ENCODE peak calls at places on chromosome 5, in six cellular contexts. Q is HCT116, P is IMR-90, Z is endodermal cell, K is sigmoid colon, W is fibroblast of mammary gland. D is an unnamed sample.

GRCh38 chr5:96641368-96641767 is 20.8 kb upstream of the CAST start:
- DNase-seq in Q (no peak), P (peak; percentile 57), Z (no peak), K (no peak), W (peak; percentile 37), D (no peak)

GRCh38 chr5:3597002-3597726 is 1.5 kb downstream of the IRX1 start:
- DNase-seq in Q (no peak), P (no peak), Z (peak; percentile 60), K (no peak), W (peak; percentile 12), D (no peak)

GRCh38 chr5:129125819-129126218 is 31.3 kb downstream of the ISOC1 start:
- DNase-seq in Q (no peak), P (no peak), Z (no peak), K (no peak), W (no peak), D (no peak)

GRCh38 chr5:91409304-91409703 is 26.2 kb upstream of the ARRDC3 start:
- DNase-seq in Q (no peak), P (no peak), Z (no peak), K (no peak), W (no peak), D (no peak)

GRCh38 chr5:36079200-36079761 is 12.6 kb upstream of the UGT3A2 start:
- DNase-seq in Q (peak; percentile 61), P (peak; percentile 44), Z (peak; percentile 85), K (no peak), W (peak; percentile 51), D (peak; percentile 72)

GRCh38 chr5:2751592-2752021 is at the start of gene IRX2:
- DNase-seq in Q (no peak), P (peak; percentile 59), Z (peak; percentile 96), K (no peak), W (peak; percentile 95), D (no peak)

GRCh38 chr5:111582962-111583669 is 70.8 kb upstream of the STARD4 start:
- DNase-seq in Q (no peak), P (peak; percentile 89), Z (no peak), K (no peak), W (peak; percentile 79), D (peak; percentile 87)

GRCh38 chr5:34524123-34524522 is 132.0 kb upstream of the RAI14 start:
- DNase-seq in Q (no peak), P (peak; percentile 83), Z (no peak), K (no peak), W (peak; percentile 91), D (peak; percentile 80)

GRCh38 chr5:170633235-170634041 is 129.6 kb downstream of the KCNIP1 start:
- DNase-seq in Q (peak; percentile 50), P (peak; percentile 65), Z (peak; percentile 86), K (peak; percentile 86), W (peak; percentile 85), D (peak; percentile 83)

DNA sequence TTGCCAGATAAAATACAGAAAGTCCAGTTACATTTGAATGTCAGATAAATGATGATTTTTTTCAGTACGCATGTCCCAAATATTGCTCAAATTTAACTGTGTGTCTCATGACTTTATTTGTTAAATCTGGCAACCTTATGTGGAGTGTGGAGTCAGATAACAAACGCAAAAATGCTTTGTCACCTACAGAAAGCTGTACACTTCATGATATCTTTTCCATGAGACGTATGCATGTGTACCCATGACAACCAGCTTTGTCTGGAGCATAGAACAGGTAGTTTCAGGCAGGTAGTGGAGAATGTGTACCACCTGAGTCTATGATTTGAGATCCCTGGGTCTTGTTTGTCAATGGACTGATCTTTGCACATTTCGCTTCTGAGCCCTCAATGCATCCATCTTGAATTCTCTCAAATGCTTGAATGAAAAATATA is 105.5 kb upstream of the CPEB4 start:
- DNase-seq in Q (no peak), P (no peak), Z (no peak), K (no peak), W (peak; percentile 27), D (no peak)
- H3K4me3 ChIP-seq in Q (no peak overlapping the region), P (no peak overlapping the region), Z (no peak overlapping the region), K (no peak overlapping the region), W (no peak overlapping the region), D (no peak overlapping the region)

GRCh38 chr5:37841223-37841622 is 1.4 kb upstream of the GDNF start:
- DNase-seq in Q (no peak), P (no peak), Z (no peak), K (no peak), W (no peak), D (no peak)

GRCh38 chr5:37838933-37839341 is 904 bp downstream of the GDNF start:
- DNase-seq in Q (no peak), P (no peak), Z (peak; percentile 72), K (no peak), W (no peak), D (peak; percentile 39)

GRCh38 chr5:37838152-37838932 is 1.5 kb downstream of the GDNF start:
- DNase-seq in Q (no peak), P (peak; percentile 30), Z (peak; percentile 86), K (peak; percentile 79), W (peak; percentile 33), D (peak; percentile 83)

GRCh38 chr5:37840036-37840909 is at the start of gene GDNF:
- DNase-seq in Q (no peak), P (peak; percentile 77), Z (peak; percentile 86), K (peak; percentile 91), W (peak; percentile 53), D (peak; percentile 84)

DNA sequence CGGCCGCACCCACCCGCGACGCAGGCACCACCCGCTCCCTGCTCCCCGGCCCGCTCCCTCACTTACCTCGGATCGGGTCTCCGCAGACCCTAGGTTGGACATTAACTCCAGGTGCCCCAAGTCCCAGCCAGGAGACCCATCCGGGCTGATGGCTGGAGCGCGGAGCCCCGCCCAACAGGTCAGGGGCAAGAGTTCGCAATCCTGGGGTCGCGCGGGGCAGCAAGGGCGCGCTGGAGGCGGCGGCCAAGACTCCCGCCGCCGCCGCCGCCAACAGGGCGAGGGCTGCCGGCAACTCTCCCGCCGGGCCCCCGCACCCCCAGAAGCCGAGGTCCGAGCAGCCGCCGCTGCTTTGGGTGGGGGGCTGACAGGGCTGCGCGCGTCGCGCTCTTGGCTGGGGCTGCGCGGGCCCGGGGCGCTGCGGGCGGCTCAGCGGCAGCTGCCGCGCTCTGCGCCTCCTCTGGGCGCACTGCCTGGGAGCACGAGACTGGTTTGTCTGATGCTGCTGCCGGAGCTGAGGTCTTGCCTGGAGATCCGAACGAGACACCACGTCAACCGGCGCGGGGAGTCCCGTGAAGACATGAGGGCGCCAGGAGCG is 303 bp downstream of the GDNF start:
- DNase-seq in Q (no peak), P (peak; percentile 73), Z (peak; percentile 75), K (peak; percentile 89), W (peak; percentile 61), D (peak; percentile 84)
- H3K4me3 ChIP-seq in Q (no peak overlapping the region), P (peak overlapping the region; percentile 53), Z (peak overlapping the region; percentile 78), K (peak overlapping the region; percentile 78), W (peak overlapping the region; percentile 52), D (peak overlapping the region; percentile 81)

GRCh38 chr5:172758077-172758835 is 12.7 kb downstream of the DUSP1 start:
- DNase-seq in Q (no peak), P (peak; percentile 97), Z (peak; percentile 87), K (peak; percentile 64), W (peak; percentile 98), D (no peak)
- H3K4me3 ChIP-seq in Q (no peak overlapping the region), P (no peak overlapping the region), Z (no peak overlapping the region), K (no peak overlapping the region), W (no peak overlapping the region), D (peak overlapping the region; percentile 72)

GRCh38 chr5:140142802-140143201 is 17.1 kb downstream of the IGIP start:
- DNase-seq in Q (no peak), P (no peak), Z (no peak), K (no peak), W (no peak), D (no peak)
- H3K4me3 ChIP-seq in Q (no peak overlapping the region), P (no peak overlapping the region), Z (no peak overlapping the region), K (no peak overlapping the region), W (no peak overlapping the region), D (no peak overlapping the region)

D was measured in adipocyte.